ENCODE peak calls at places on chromosome 10, in five cellular contexts. Z, I, Q, X and U are unnamed samples.

GRCh38 chr10:86100581-86101061 is 266.0 kb downstream of the GRID1 start:
- DNase-seq in Z (peak; percentile 41), I (no peak), Q (peak; percentile 22), X (no peak), U (peak; percentile 39)

GRCh38 chr10:97612386-97612785 is 20.9 kb downstream of the MORN4 start:
- DNase-seq in Z (no peak), I (no peak), Q (peak; percentile 60), X (peak; percentile 51), U (peak; percentile 82)

GRCh38 chr10:17256627-17257026 is 28.6 kb downstream of the VIM start:
- DNase-seq in Z (no peak), I (no peak), Q (no peak), X (no peak), U (no peak)

GRCh38 chr10:76301950-76302349 is 870.5 kb downstream of the LRMDA start:
- DNase-seq in Z (no peak), I (no peak), Q (peak; percentile 27), X (no peak), U (no peak)

GRCh38 chr10:131731780-131732630 is 168.8 kb upstream of the PPP2R2D start:
- DNase-seq in Z (no peak), I (no peak), Q (no peak), X (no peak), U (no peak)

GRCh38 chr10:121306159-121306673 is 292.0 kb downstream of the FGFR2 start:
- DNase-seq in Z (no peak), I (no peak), Q (no peak), X (no peak), U (no peak)

GRCh38 chr10:106189254-106189653 is 975.3 kb downstream of the SORCS1 start:
- DNase-seq in Z (no peak), I (no peak), Q (peak; percentile 44), X (peak; percentile 2), U (peak; percentile 22)

GRCh38 chr10:70758757-70759514 is 26.2 kb downstream of the TBATA start:
- DNase-seq in Z (peak; percentile 51), I (peak; percentile 52), Q (peak; percentile 77), X (peak; percentile 69), U (peak; percentile 73)

GRCh38 chr10:112475565-112476233 is 28.7 kb downstream of the VTI1A start:
- DNase-seq in Z (no peak), I (no peak), Q (peak; percentile 33), X (peak; percentile 12), U (peak; percentile 26)

GRCh38 chr10:122251459-122252255 is 19.4 kb upstream of the BTBD16 start:
- DNase-seq in Z (no peak), I (no peak), Q (no peak), X (no peak), U (no peak)

GRCh38 chr10:31101123-31101522 is 69.5 kb upstream of the ZNF438 start:
- DNase-seq in Z (no peak), I (peak; percentile 49), Q (peak; percentile 92), X (peak; percentile 90), U (peak; percentile 78)

GRCh38 chr10:32360241-32360640 is 13.3 kb upstream of the EPC1 start:
- DNase-seq in Z (no peak), I (no peak), Q (no peak), X (no peak), U (no peak)